ENCODE peak calls at places on chromosomes 12 and 14, in seven cellular contexts. G is trophoblast cell, Z is IMR-90, J is mesenchymal stem cell, M is neuronal stem cell, C is mesendoderm, E is H1. D is an unnamed sample.

GRCh38 chr12:51075390-51075789 is 8.0 kb downstream of the CSRNP2 start:
- DNase-seq in G (no peak), Z (no peak), J (no peak), M (no peak), C (no peak), E (no peak), D (no peak)

GRCh38 chr14:106442857-106443256 is 916.5 kb downstream of the TMEM121 start:
- DNase-seq in G (no peak), Z (no peak), J (no peak), M (no peak), C (no peak), E (no peak), D (no peak)

GRCh38 chr12:11622774-11623375 is 26.6 kb upstream of the ETV6 start:
- DNase-seq in G (no peak), Z (no peak), J (peak), M (no peak), C (peak), E (no peak), D (no peak)

GRCh38 chr14:73723799-73724621 is 9.8 kb upstream of the PNMA1 start:
- DNase-seq in G (peak), Z (peak), J (peak), M (no peak), C (no peak), E (no peak), D (peak)

GRCh38 chr14:93784878-93785277 is 3.4 kb downstream of the PRIMA1 start:
- DNase-seq in G (no peak), Z (no peak), J (no peak), M (no peak), C (no peak), E (no peak), D (no peak)

GRCh38 chr12:121590476-121591143 is 9.8 kb upstream of the KDM2B start:
- DNase-seq in G (no peak), Z (peak), J (peak), M (peak), C (peak), E (no peak), D (no peak)

GRCh38 chr14:102442241-102443211 is 67.0 kb downstream of the ANKRD9 start:
- DNase-seq in G (peak), Z (peak), J (no peak), M (no peak), C (no peak), E (no peak), D (no peak)

GRCh38 chr12:44628180-44628579 is 247.9 kb downstream of the NELL2 start:
- DNase-seq in G (no peak), Z (no peak), J (no peak), M (no peak), C (no peak), E (no peak), D (no peak)

GRCh38 chr12:81005635-81006034 is 67.9 kb upstream of the LIN7A start:
- DNase-seq in G (no peak), Z (no peak), J (no peak), M (no peak), C (no peak), E (no peak), D (no peak)

GRCh38 chr12:83084516-83085234 is 398.0 kb downstream of the TMTC2 start:
- DNase-seq in G (no peak), Z (no peak), J (no peak), M (no peak), C (no peak), E (no peak), D (no peak)
- H3K18ac ChIP-seq in G (no peak), Z (no peak), J (no peak), M (no peak), C (no peak), E (no peak), D (no peak)

GRCh38 chr12:67773896-67774295 is 125.4 kb downstream of the DYRK2 start:
- DNase-seq in G (no peak), Z (peak), J (peak), M (no peak), C (peak), E (no peak), D (no peak)

GRCh38 chr12:67774983-67775587 is 126.5 kb downstream of the DYRK2 start:
- DNase-seq in G (no peak), Z (peak), J (no peak), M (no peak), C (peak), E (no peak), D (no peak)

GRCh38 chr12:67772276-67773169 is 124.0 kb downstream of the DYRK2 start:
- DNase-seq in G (no peak), Z (peak), J (peak), M (peak), C (peak), E (peak), D (peak)
- H3K18ac ChIP-seq in G (no peak), Z (peak), J (peak), M (peak), C (peak), E (peak), D (peak)

GRCh38 chr14:69430306-69430939 is 31.9 kb downstream of the SLC39A9 start:
- DNase-seq in G (no peak), Z (no peak), J (no peak), M (no peak), C (no peak), E (no peak), D (no peak)
- H3K18ac ChIP-seq in G (no peak), Z (no peak), J (no peak), M (no peak), C (no peak), E (no peak), D (no peak)

GRCh38 chr14:77616133-77616453 is 344 bp downstream of the SPTLC2 start:
- DNase-seq in G (no peak), Z (no peak), J (no peak), M (no peak), C (no peak), E (no peak), D (no peak)
- H3K18ac ChIP-seq in G (peak), Z (no peak), J (peak), M (peak), C (peak), E (peak), D (no peak)